ENCODE peak calls at places on chromosomes 1 and 21, in five cellular contexts. One of them, this sample, is unnamed.

GRCh38 chr1:8926707-8927694 is 18.7 kb upstream of the CA6 start:
- DNase-seq in GM23338: no peak
- DNase-seq in DND-41: no peak
- DNase-seq in endothelial cell of umbilical vein: no peak
- DNase-seq in cardiac muscle cell: no peak
- DNase-seq in this sample: no peak

GRCh38 chr1:2314297-2314802 is 77.0 kb downstream of the MORN1 start:
- DNase-seq in endothelial cell of umbilical vein: no peak
- DNase-seq in cardiac muscle cell: peak; percentile 83
- DNase-seq in GM23338: peak; percentile 94
- DNase-seq in DND-41: no peak
- DNase-seq in this sample: no peak

GRCh38 chr1:215114154-215114933 is 31.8 kb downstream of the KCNK2 start:
- DNase-seq in endothelial cell of umbilical vein: peak; percentile 92
- DNase-seq in GM23338: no peak
- DNase-seq in cardiac muscle cell: peak; percentile 38
- DNase-seq in DND-41: no peak
- DNase-seq in this sample: no peak

GRCh38 chr1:171738921-171739320 is 2.9 kb downstream of the VAMP4 start:
- DNase-seq in GM23338: no peak
- DNase-seq in endothelial cell of umbilical vein: no peak
- DNase-seq in cardiac muscle cell: no peak
- DNase-seq in DND-41: no peak
- DNase-seq in this sample: no peak

GRCh38 chr1:24849653-24850295 is 80.3 kb downstream of the RUNX3 start:
- DNase-seq in GM23338: peak; percentile 62
- DNase-seq in DND-41: peak; percentile 26
- DNase-seq in cardiac muscle cell: peak; percentile 45
- DNase-seq in endothelial cell of umbilical vein: peak; percentile 47
- DNase-seq in this sample: peak; percentile 40

GRCh38 chr21:41168391-41169257 is 664 bp downstream of the BACE2 start:
- DNase-seq in endothelial cell of umbilical vein: peak; percentile 41
- DNase-seq in cardiac muscle cell: peak; percentile 75
- DNase-seq in GM23338: peak; percentile 65
- DNase-seq in DND-41: peak; percentile 58
- DNase-seq in this sample: no peak

GRCh38 chr21:45299864-45300785 is 12.4 kb upstream of the POFUT2 start:
- DNase-seq in endothelial cell of umbilical vein: no peak
- DNase-seq in GM23338: no peak
- DNase-seq in cardiac muscle cell: peak; percentile 87
- DNase-seq in DND-41: no peak
- DNase-seq in this sample: no peak

GRCh38 chr1:17233675-17234074 is 15.2 kb upstream of the PADI3 start:
- DNase-seq in endothelial cell of umbilical vein: peak; percentile 73
- DNase-seq in GM23338: no peak
- DNase-seq in DND-41: no peak
- DNase-seq in cardiac muscle cell: peak; percentile 91
- DNase-seq in this sample: no peak

GRCh38 chr1:182731852-182732575 is 47.6 kb upstream of the RGS8 start:
- DNase-seq in GM23338: no peak
- DNase-seq in DND-41: no peak
- DNase-seq in endothelial cell of umbilical vein: no peak
- DNase-seq in cardiac muscle cell: no peak
- DNase-seq in this sample: no peak

GRCh38 chr1:201769966-201770365 is 59.0 kb upstream of the IPO9 start:
- DNase-seq in endothelial cell of umbilical vein: peak; percentile 70
- DNase-seq in cardiac muscle cell: peak; percentile 93
- DNase-seq in GM23338: no peak
- DNase-seq in DND-41: no peak
- DNase-seq in this sample: no peak

GRCh38 chr1:1627261-1627841 is 4.6 kb upstream of the MMP23B start:
- DNase-seq in cardiac muscle cell: no peak
- DNase-seq in DND-41: no peak
- DNase-seq in endothelial cell of umbilical vein: no peak
- DNase-seq in GM23338: no peak
- DNase-seq in this sample: peak; percentile 40

GRCh38 chr21:36910581-36911307 is 55.7 kb downstream of the HLCS start:
- DNase-seq in cardiac muscle cell: peak; percentile 76
- DNase-seq in GM23338: no peak
- DNase-seq in endothelial cell of umbilical vein: no peak
- DNase-seq in DND-41: no peak
- DNase-seq in this sample: no peak

GRCh38 chr1:27604579-27605299 is 795 bp upstream of the AHDC1 start:
- DNase-seq in DND-41: no peak
- DNase-seq in endothelial cell of umbilical vein: no peak
- DNase-seq in cardiac muscle cell: no peak
- DNase-seq in GM23338: peak; percentile 68
- DNase-seq in this sample: no peak
- H3K4me3 ChIP-seq in DND-41: peak overlapping the region; percentile 23
- H3K4me3 ChIP-seq in endothelial cell of umbilical vein: peak overlapping the region; percentile 60
- H3K4me3 ChIP-seq in cardiac muscle cell: peak overlapping the region; percentile 96
- H3K4me3 ChIP-seq in GM23338: peak overlapping the region; percentile 89
- H3K4me3 ChIP-seq in this sample: peak overlapping the region; percentile 78

GRCh38 chr1:89894802-89895201 is 74.0 kb downstream of the LRRC8D start:
- DNase-seq in DND-41: no peak
- DNase-seq in GM23338: no peak
- DNase-seq in cardiac muscle cell: no peak
- DNase-seq in endothelial cell of umbilical vein: no peak
- DNase-seq in this sample: no peak
- H3K36me3 ChIP-seq in DND-41: peaks cover 21% of the 10 kb centered on the region
- H3K36me3 ChIP-seq in GM23338: no peaks in the 10 kb centered on the region
- H3K36me3 ChIP-seq in cardiac muscle cell: no peaks in the 10 kb centered on the region
- H3K36me3 ChIP-seq in endothelial cell of umbilical vein: no peaks in the 10 kb centered on the region
- H3K36me3 ChIP-seq in this sample: peaks cover 8% of the 10 kb centered on the region

GRCh38 chr1:58803858-58804257 is 20.0 kb upstream of the JUN start:
- DNase-seq in cardiac muscle cell: no peak
- DNase-seq in endothelial cell of umbilical vein: no peak
- DNase-seq in DND-41: no peak
- DNase-seq in GM23338: no peak
- DNase-seq in this sample: no peak

GRCh38 chr1:58809327-58810040 is 25.6 kb upstream of the JUN start:
- DNase-seq in DND-41: no peak
- DNase-seq in cardiac muscle cell: peak; percentile 85
- DNase-seq in GM23338: no peak
- DNase-seq in endothelial cell of umbilical vein: peak; percentile 11
- DNase-seq in this sample: no peak

GRCh38 chr1:58802640-58803476 is 19.0 kb upstream of the JUN start:
- DNase-seq in cardiac muscle cell: no peak
- DNase-seq in endothelial cell of umbilical vein: no peak
- DNase-seq in DND-41: no peak
- DNase-seq in GM23338: no peak
- DNase-seq in this sample: no peak

GRCh38 chr1:58804853-58805252 is 21.0 kb upstream of the JUN start:
- DNase-seq in cardiac muscle cell: no peak
- DNase-seq in DND-41: no peak
- DNase-seq in endothelial cell of umbilical vein: no peak
- DNase-seq in GM23338: peak; percentile 29
- DNase-seq in this sample: no peak

GRCh38 chr1:58805716-58806571 is 22.1 kb upstream of the JUN start:
- DNase-seq in endothelial cell of umbilical vein: no peak
- DNase-seq in GM23338: no peak
- DNase-seq in DND-41: no peak
- DNase-seq in cardiac muscle cell: no peak
- DNase-seq in this sample: peak; percentile 59
- H3K4me3 ChIP-seq in endothelial cell of umbilical vein: no peak overlapping the region
- H3K4me3 ChIP-seq in GM23338: no peak overlapping the region
- H3K4me3 ChIP-seq in DND-41: no peak overlapping the region
- H3K4me3 ChIP-seq in cardiac muscle cell: no peak overlapping the region
- H3K4me3 ChIP-seq in this sample: no peak overlapping the region

GRCh38 chr1:56496158-56496557 is 83.2 kb downstream of the PLPP3 start:
- DNase-seq in cardiac muscle cell: no peak
- DNase-seq in endothelial cell of umbilical vein: no peak
- DNase-seq in DND-41: no peak
- DNase-seq in GM23338: no peak
- DNase-seq in this sample: no peak
- H3K36me3 ChIP-seq in cardiac muscle cell: peaks cover 5% of the 10 kb centered on the region
- H3K36me3 ChIP-seq in endothelial cell of umbilical vein: no peaks in the 10 kb centered on the region
- H3K36me3 ChIP-seq in DND-41: peaks cover 6% of the 10 kb centered on the region
- H3K36me3 ChIP-seq in GM23338: peaks cover 20% of the 10 kb centered on the region
- H3K36me3 ChIP-seq in this sample: no peaks in the 10 kb centered on the region

This sample was measured in OCI-LY7.